ENCODE peak calls at places on chromosomes 6 and 20, in ten cellular contexts. O is body of pancreas; V is DND-41; F is aorta; K is naive thymus-derived CD4-positive, alpha-beta T cell; R is CD8-positive, alpha-beta T cell; M is stomach; B is upper lobe of left lung; L is testis; I is left lung. W is an unnamed sample.
A peak's percentile ranks its signal among the peaks of the same experiment; 100 is the strongest.

GRCh38 chr6:34146801-34147592 is 1.1 kb upstream of the GRM4 start:
- DNase-seq in O (no peak), V (no peak), F (peak; percentile 35), K (no peak), R (no peak), M (no peak), B (no peak), L (no peak), I (no peak), W (no peak)

GRCh38 chr6:42387336-42387735 is 64.4 kb downstream of the TRERF1 start:
- DNase-seq in O (no peak), V (peak; percentile 42), F (no peak), K (peak; percentile 72), R (no peak), M (no peak), B (no peak), L (no peak), I (no peak), W (peak; percentile 34)

GRCh38 chr20:5180933-5181332 is 54.1 kb downstream of the CDS2 start:
- DNase-seq in O (no peak), V (no peak), F (no peak), K (no peak), R (no peak), M (no peak), B (no peak), L (no peak), I (no peak), W (no peak)

GRCh38 chr6:25366785-25367657 is 87.8 kb downstream of the CARMIL1 start:
- DNase-seq in O (peak; percentile 8), V (peak; percentile 66), F (no peak), K (peak; percentile 80), R (no peak), M (no peak), B (no peak), L (no peak), I (no peak), W (peak; percentile 1)

GRCh38 chr20:15419856-15420255 is 1082.4 kb upstream of the FLRT3 start:
- DNase-seq in O (no peak), V (no peak), F (no peak), K (no peak), R (no peak), M (no peak), B (no peak), L (no peak), I (no peak), W (no peak)

GRCh38 chr6:37919417-37920157 is 100.1 kb downstream of the ZFAND3 start:
- DNase-seq in O (no peak), V (no peak), F (no peak), K (no peak), R (no peak), M (no peak), B (no peak), L (no peak), I (no peak), W (no peak)

GRCh38 chr6:72031471-72031870 is 145.1 kb downstream of the RIMS1 start:
- DNase-seq in O (no peak), V (no peak), F (no peak), K (no peak), R (no peak), M (no peak), B (no peak), L (no peak), I (no peak), W (no peak)

GRCh38 chr20:45905505-45906079 is 6.4 kb downstream of the PLTP start:
- DNase-seq in O (no peak), V (no peak), F (no peak), K (no peak), R (no peak), M (no peak), B (no peak), L (no peak), I (no peak), W (no peak)

GRCh38 chr6:137148291-137149076 is 25.0 kb downstream of the IL22RA2 start:
- DNase-seq in O (peak; percentile 46), V (no peak), F (no peak), K (no peak), R (no peak), M (no peak), B (peak; percentile 74), L (no peak), I (peak; percentile 53), W (no peak)

GRCh38 chr6:41027799-41028617 is 11.0 kb downstream of the UNC5CL start:
- DNase-seq in O (peak; percentile 85), V (peak; percentile 94), F (peak; percentile 97), K (peak; percentile 75), R (peak; percentile 39), M (peak; percentile 92), B (peak; percentile 89), L (peak; percentile 90), I (peak; percentile 79), W (peak; percentile 41)

GRCh38 chr20:49724637-49725606 is 11.2 kb upstream of the B4GALT5 start:
- DNase-seq in O (peak; percentile 69), V (peak; percentile 53), F (no peak), K (no peak), R (no peak), M (no peak), B (peak; percentile 53), L (peak; percentile 60), I (peak; percentile 47), W (no peak)

GRCh38 chr6:56552212-56553130 is 90.2 kb downstream of the DST start:
- DNase-seq in O (no peak), V (no peak), F (no peak), K (no peak), R (no peak), M (no peak), B (no peak), L (no peak), I (no peak), W (no peak)

GRCh38 chr6:132354517-132355167 is 46.6 kb downstream of the MOXD1 start:
- DNase-seq in O (no peak), V (peak; percentile 85), F (no peak), K (peak; percentile 21), R (peak; percentile 14), M (peak; percentile 44), B (no peak), L (no peak), I (peak; percentile 36), W (no peak)

GRCh38 chr6:33428219-33428890 is 8.5 kb downstream of the SYNGAP1 start:
- DNase-seq in O (peak; percentile 34), V (peak; percentile 35), F (peak; percentile 82), K (peak; percentile 51), R (no peak), M (no peak), B (peak; percentile 28), L (no peak), I (no peak), W (no peak)

GRCh38 chr20:35135867-35136586 is 11.1 kb downstream of the EDEM2 start:
- DNase-seq in O (peak; percentile 6), V (no peak), F (no peak), K (no peak), R (no peak), M (no peak), B (peak; percentile 34), L (no peak), I (peak; percentile 47), W (no peak)

DNA sequence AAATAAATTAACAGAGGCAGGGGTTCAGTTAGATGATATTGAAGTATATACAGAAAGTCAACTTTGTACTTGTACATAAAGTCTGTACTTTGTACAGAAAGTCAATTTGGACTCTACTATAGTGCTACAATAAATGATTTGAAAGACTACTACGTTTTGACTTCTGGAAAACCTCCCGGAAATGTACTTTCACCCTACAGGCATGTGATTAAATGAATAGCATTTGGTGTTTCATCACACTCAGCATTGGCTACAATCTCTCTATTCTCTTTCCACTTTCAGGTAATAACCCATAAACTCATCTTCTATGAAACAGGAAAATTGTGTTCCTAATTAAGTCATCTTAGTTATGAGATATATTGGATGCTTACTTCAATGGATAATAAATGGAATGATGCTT is 25.6 kb upstream of the MC3R start:
- DNase-seq in O (no peak), V (no peak), F (no peak), K (no peak), R (no peak), M (no peak), B (no peak), L (no peak), I (no peak), W (no peak)
- H3K9me3 ChIP-seq in O (no peaks in the 10 kb centered on the region), V (no peaks in the 10 kb centered on the region), F (peaks cover 3% of the 10 kb centered on the region), K (no peaks in the 10 kb centered on the region), R (no peaks in the 10 kb centered on the region), M (peaks cover 3% of the 10 kb centered on the region), B (peaks cover 2% of the 10 kb centered on the region), L (no peaks in the 10 kb centered on the region), I (no peaks in the 10 kb centered on the region), W (no peaks in the 10 kb centered on the region)

DNA sequence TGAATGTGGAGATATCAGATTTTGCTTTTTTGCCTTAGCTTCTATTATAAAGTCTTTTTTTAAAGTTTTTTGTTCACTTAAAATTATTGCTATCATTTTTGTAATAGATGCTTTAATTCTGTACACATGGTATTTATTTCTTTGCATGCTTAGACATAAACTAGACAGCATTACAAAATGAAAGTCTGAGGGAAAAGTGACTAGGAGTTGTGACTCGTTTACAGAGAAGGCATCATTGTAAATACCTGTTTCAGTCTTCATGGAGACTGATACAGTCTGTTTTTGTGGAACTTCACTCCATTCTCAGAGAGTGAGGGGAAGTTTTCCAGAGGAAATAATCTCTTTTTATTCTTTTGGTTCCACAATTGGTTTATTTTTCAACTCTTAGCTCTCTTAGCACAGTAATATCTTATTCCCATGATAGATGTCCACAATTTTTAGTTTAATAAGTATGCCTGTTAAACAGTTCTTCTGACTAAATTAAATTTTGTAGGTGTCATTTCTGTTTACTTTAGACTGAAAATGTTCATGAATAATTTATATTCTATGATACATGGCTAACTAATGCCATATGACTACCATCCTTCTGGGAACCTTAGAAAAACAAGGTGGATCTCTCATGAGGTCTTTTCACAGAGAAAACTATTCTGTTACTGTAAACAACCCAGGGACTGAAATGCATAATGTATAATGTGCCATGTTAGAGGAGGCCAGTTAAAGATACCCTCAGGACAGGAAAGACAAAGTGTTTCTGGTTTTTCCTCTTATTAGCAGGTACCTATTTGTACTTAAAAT is 69.2 kb downstream of the MYO6 start:
- DNase-seq in O (no peak), V (no peak), F (no peak), K (no peak), R (no peak), M (no peak), B (no peak), L (no peak), I (no peak), W (no peak)
- H3K27ac ChIP-seq in O (no peak overlapping the region), V (no peak overlapping the region), F (no peak overlapping the region), K (no peak overlapping the region), R (no peak overlapping the region), M (no peak overlapping the region), B (no peak overlapping the region), L (no peak overlapping the region), I (no peak overlapping the region), W (no peak overlapping the region)

GRCh38 chr6:168387426-168387825 is 53.6 kb upstream of the SMOC2 start:
- DNase-seq in O (no peak), V (no peak), F (peak; percentile 45), K (no peak), R (no peak), M (no peak), B (no peak), L (no peak), I (no peak), W (no peak)
- H3K9me3 ChIP-seq in O (no peaks in the 10 kb centered on the region), V (peaks cover 19% of the 10 kb centered on the region), F (no peaks in the 10 kb centered on the region), K (no peaks in the 10 kb centered on the region), R (no peaks in the 10 kb centered on the region), M (no peaks in the 10 kb centered on the region), B (no peaks in the 10 kb centered on the region), L (no peaks in the 10 kb centered on the region), I (no peaks in the 10 kb centered on the region), W (no peaks in the 10 kb centered on the region)

DNA sequence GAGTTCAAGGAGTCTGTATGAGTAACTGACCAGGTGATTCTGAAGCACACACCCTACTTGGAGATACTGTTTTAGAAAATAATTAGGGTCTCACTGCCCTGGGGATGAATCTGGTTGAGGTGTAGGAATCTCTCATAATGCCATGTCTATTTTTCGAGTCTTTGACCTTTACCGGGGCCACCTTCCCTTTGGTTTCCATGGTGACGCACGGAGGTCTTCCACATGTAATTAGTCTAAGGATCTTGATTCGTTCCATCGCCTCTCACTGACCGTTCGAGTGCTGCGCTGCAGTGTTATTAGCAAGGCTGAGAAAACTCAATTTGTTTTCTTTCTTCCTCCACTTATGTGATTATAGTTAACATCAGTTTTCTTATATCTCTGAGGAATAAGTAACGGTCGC is 144.3 kb upstream of the SPACA1 start:
- DNase-seq in O (no peak), V (no peak), F (no peak), K (no peak), R (no peak), M (no peak), B (no peak), L (no peak), I (no peak), W (no peak)
- H3K27ac ChIP-seq in O (no peak overlapping the region), V (no peak overlapping the region), F (no peak overlapping the region), K (no peak overlapping the region), R (no peak overlapping the region), M (no peak overlapping the region), B (no peak overlapping the region), L (no peak overlapping the region), I (peak overlapping the region; percentile 77), W (no peak overlapping the region)